ENCODE peak calls at places on chromosome 19, in six cellular contexts. N, C, Z, K, H and W are unnamed samples.

GRCh38 chr19:1808395-1808731 is 3.7 kb downstream of the ATP8B3 start:
- DNase-seq in N (no peak), C (no peak), Z (no peak), K (no peak), H (no peak), W (no peak)

GRCh38 chr19:48726573-48726972 is 7.0 kb upstream of the MAMSTR start:
- DNase-seq in N (no peak), C (peak), Z (peak), K (no peak), H (no peak), W (no peak)

GRCh38 chr19:56111601-56112312 is 9.3 kb downstream of the ZNF787 start:
- DNase-seq in N (no peak), C (peak), Z (peak), K (peak), H (no peak), W (no peak)

GRCh38 chr19:17137417-17137816 is 61.8 kb downstream of the MYO9B start:
- DNase-seq in N (no peak), C (no peak), Z (no peak), K (no peak), H (no peak), W (no peak)

GRCh38 chr19:57465680-57466381 is 8.9 kb upstream of the VN1R1 start:
- DNase-seq in N (no peak), C (peak), Z (no peak), K (no peak), H (no peak), W (no peak)

GRCh38 chr19:55676384-55676783 is 1.4 kb downstream of the EPN1 start:
- DNase-seq in N (no peak), C (no peak), Z (no peak), K (no peak), H (no peak), W (no peak)

GRCh38 chr19:54310543-54310942 is 2.4 kb downstream of the LILRA5 start:
- DNase-seq in N (no peak), C (no peak), Z (no peak), K (no peak), H (no peak), W (no peak)

GRCh38 chr19:46068345-46069258 is 27.8 kb upstream of the IGFL4 start:
- DNase-seq in N (peak), C (no peak), Z (no peak), K (no peak), H (no peak), W (peak)

GRCh38 chr19:5150902-5151741 is 182.2 kb downstream of the KDM4B start:
- DNase-seq in N (no peak), C (no peak), Z (no peak), K (peak), H (no peak), W (no peak)